ENCODE peak calls at places on chromosomes 7 and 10, in six cellular contexts. S is tibial nerve, D is fibroblast of pulmonary artery, X is lower lobe of right lung, V is GM12865, P is AG09309. G is an unnamed sample.
A peak's percentile ranks its signal among the peaks of the same experiment; 100 is the strongest.

GRCh38 chr7:131425992-131426391 is 98.3 kb downstream of the MKLN1 start:
- DNase-seq in S (peak; percentile 34), X (no peak), D (no peak), P (no peak), V (no peak), G (peak; percentile 23)

GRCh38 chr7:91194841-91195240 is 69.4 kb upstream of the FZD1 start:
- DNase-seq in S (no peak), V (no peak), X (no peak), P (peak; percentile 34), D (no peak), G (no peak)

GRCh38 chr7:69624431-69624830 is 26.2 kb downstream of the AUTS2 start:
- DNase-seq in D (no peak), X (no peak), P (no peak), S (no peak), V (no peak), G (no peak)

GRCh38 chr7:105268056-105268455 is 120.7 kb downstream of the SRPK2 start:
- DNase-seq in S (no peak), P (peak; percentile 39), X (no peak), D (peak; percentile 66), V (peak; percentile 28), G (peak; percentile 86)

GRCh38 chr7:7934945-7935344 is 33.7 kb upstream of the GLCCI1 start:
- DNase-seq in P (no peak), S (no peak), V (no peak), X (no peak), D (no peak), G (no peak)

GRCh38 chr7:144827581-144828139 is 8.2 kb downstream of the TPK1 start:
- DNase-seq in V (no peak), P (no peak), S (no peak), X (no peak), D (peak; percentile 92), G (peak; percentile 94)

GRCh38 chr7:101644879-101645278 is 15.8 kb upstream of the MYL10 start:
- DNase-seq in D (no peak), P (no peak), V (no peak), X (no peak), S (no peak), G (no peak)

GRCh38 chr10:2958659-2959058 is 108.7 kb upstream of the PFKP start:
- DNase-seq in D (no peak), X (no peak), S (no peak), P (no peak), V (no peak), G (no peak)

GRCh38 chr10:110208614-110209398 is 1.4 kb downstream of the MXI1 start:
- DNase-seq in P (no peak), V (peak; percentile 46), X (no peak), S (peak; percentile 41), D (peak; percentile 45), G (peak; percentile 48)

GRCh38 chr10:115167716-115168115 is 74.6 kb downstream of the ATRNL1 start:
- DNase-seq in X (no peak), P (no peak), S (no peak), D (no peak), V (no peak), G (no peak)

GRCh38 chr7:100157334-100158228 is 942 bp downstream of the TRAPPC14 start:
- DNase-seq in V (no peak), S (peak; percentile 21), D (peak; percentile 55), X (peak; percentile 67), P (no peak), G (peak; percentile 78)

GRCh38 chr10:19819419-19820033 is 3.3 kb downstream of the PLXDC2 start:
- DNase-seq in S (peak; percentile 89), V (peak; percentile 33), P (no peak), X (no peak), D (peak; percentile 76), G (peak; percentile 72)

GRCh38 chr7:94618134-94618533 is 37.8 kb downstream of the SGCE start:
- DNase-seq in D (no peak), X (no peak), P (no peak), V (no peak), S (no peak), G (no peak)

GRCh38 chr7:70640266-70640833 is 491.6 kb upstream of the GALNT17 start:
- DNase-seq in X (no peak), P (peak; percentile 21), V (no peak), S (no peak), D (no peak), G (no peak)

GRCh38 chr7:25255603-25256320 is 27.5 kb upstream of the NPVF start:
- DNase-seq in P (no peak), V (no peak), S (no peak), D (no peak), X (no peak), G (no peak)

GRCh38 chr10:36721851-36722250 is 403.5 kb upstream of the ANKRD30A start:
- DNase-seq in D (no peak), S (no peak), V (no peak), X (no peak), P (peak; percentile 27), G (peak; percentile 17)

GRCh38 chr10:127243490-127244272 is 47.3 kb upstream of the INSYN2A start:
- DNase-seq in D (peak; percentile 49), X (no peak), V (no peak), P (no peak), S (no peak), G (peak; percentile 51)

GRCh38 chr10:368579-369255 is 233.5 kb downstream of the ZMYND11 start:
- DNase-seq in P (no peak), S (no peak), V (no peak), X (no peak), D (no peak), G (no peak)

GRCh38 chr10:14299516-14299915 is 31.2 kb downstream of the FRMD4A start:
- DNase-seq in V (no peak), P (no peak), X (no peak), D (no peak), S (no peak), G (no peak)

GRCh38 chr7:25006225-25006624 is 26.2 kb upstream of the OSBPL3 start:
- DNase-seq in D (no peak), V (no peak), S (no peak), P (no peak), X (no peak), G (no peak)

GRCh38 chr7:104397442-104397841 is 69.0 kb downstream of the LHFPL3 start:
- DNase-seq in S (no peak), X (no peak), P (no peak), V (no peak), D (no peak), G (no peak)

GRCh38 chr10:29922904-29923303 is 136.5 kb downstream of the JCAD start:
- DNase-seq in S (no peak), X (no peak), P (no peak), V (no peak), D (no peak), G (no peak)

GRCh38 chr10:29924436-29924835 is 134.9 kb downstream of the JCAD start:
- DNase-seq in X (no peak), D (no peak), P (no peak), S (no peak), V (no peak), G (no peak)

GRCh38 chr10:29923416-29923970 is 135.9 kb downstream of the JCAD start:
- DNase-seq in S (no peak), P (no peak), V (no peak), D (no peak), X (no peak), G (no peak)

GRCh38 chr10:29926649-29927048 is 132.7 kb downstream of the JCAD start:
- DNase-seq in X (no peak), D (peak; percentile 68), S (no peak), V (no peak), P (peak; percentile 21), G (peak; percentile 73)

GRCh38 chr10:29925771-29926345 is 133.5 kb downstream of the JCAD start:
- DNase-seq in S (no peak), X (no peak), V (no peak), P (no peak), D (no peak), G (no peak)
- H3K4me3 ChIP-seq in S (no peak overlapping the region), X (no peak overlapping the region), V (no peak overlapping the region), P (no peak overlapping the region), D (no peak overlapping the region), G (no peak overlapping the region)

GRCh38 chr7:38328814-38329213 is 55.4 kb upstream of the TARP start:
- DNase-seq in S (no peak), P (no peak), X (no peak), V (no peak), D (no peak), G (no peak)

GRCh38 chr7:38334163-38334562 is 60.7 kb upstream of the TARP start:
- DNase-seq in S (no peak), P (no peak), V (no peak), X (no peak), D (no peak), G (no peak)

GRCh38 chr7:38330048-38330447 is 56.6 kb upstream of the TARP start:
- DNase-seq in P (no peak), S (no peak), V (no peak), D (no peak), X (no peak), G (no peak)

GRCh38 chr7:38329340-38329739 is 55.9 kb upstream of the TARP start:
- DNase-seq in S (no peak), P (no peak), V (no peak), X (no peak), D (no peak), G (no peak)

DNA sequence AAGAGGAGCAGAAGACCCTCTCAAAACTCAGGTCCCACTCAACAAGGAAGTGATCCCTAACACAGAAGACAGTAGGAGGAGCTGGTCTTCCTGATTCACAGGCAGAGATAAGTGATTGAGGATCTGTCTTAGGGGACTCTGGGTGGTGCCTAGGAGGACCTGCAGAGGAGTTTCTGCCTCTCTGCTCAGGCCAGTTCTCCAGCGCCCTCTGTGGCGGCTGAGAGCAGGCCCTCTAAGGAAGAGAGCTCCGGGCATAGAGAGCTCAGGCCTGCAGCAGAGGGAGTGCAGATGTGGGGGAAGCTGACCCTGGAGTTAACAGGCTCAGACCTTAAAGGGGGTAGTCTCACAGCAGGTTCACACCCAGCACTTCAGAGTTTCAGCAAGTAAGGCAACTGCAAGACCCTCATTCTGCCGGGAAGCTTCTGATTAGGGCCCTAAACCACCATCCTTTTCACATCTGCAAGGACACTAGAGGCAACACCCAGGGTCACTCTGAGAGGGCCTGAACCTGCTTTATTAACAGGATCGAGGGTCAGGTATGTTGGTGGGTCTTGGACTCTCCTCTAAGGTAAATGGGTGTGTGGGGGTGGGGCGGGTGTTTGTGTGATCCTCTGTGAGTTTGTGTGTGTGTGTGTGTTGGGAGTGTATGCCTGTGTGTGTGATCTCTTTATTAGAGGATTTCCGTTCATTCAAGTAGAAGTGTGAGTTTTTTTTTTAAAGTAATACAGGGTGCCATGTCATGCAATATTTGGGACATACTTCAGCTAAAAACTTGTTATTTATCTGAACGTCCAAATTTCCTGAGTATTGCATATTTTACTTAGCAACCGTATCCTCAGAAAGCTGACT is 57.6 kb upstream of the TARP start:
- DNase-seq in X (no peak), S (no peak), D (no peak), P (no peak), V (peak; percentile 35), G (no peak)
- TF ChIP-seq CTCF in X (no peak), S (no peak), D (peak; percentile 2), P (peak; percentile 12), V (no peak), G (peak; percentile 3)

DNA sequence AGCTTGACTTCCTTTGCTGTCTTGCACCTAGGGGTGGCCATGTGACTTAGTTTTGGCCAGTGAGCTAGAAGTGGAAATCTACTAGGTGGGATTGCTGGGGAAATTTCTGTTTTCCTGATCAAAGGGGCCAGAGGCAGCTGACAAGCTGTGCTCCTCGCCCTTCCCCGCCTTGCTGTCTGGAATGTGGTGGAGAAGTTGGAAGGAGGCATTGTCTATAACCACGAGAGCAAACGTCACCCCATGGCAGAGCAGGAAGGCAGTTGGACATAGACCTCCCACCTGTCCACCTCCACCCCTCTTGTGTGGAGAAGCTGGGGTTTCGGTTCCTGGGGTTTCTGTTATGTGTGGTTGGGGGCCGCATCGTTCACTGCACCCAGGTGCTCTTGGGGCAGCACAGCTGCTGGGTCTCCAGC is 7.3 kb downstream of the SFRP5 start:
- DNase-seq in S (peak; percentile 25), X (peak; percentile 24), V (peak; percentile 17), D (no peak), P (no peak), G (no peak)
- H3K4me3 ChIP-seq in S (no peak overlapping the region), X (no peak overlapping the region), V (no peak overlapping the region), D (no peak overlapping the region), P (no peak overlapping the region), G (no peak overlapping the region)

GRCh38 chr7:30029696-30030095 is 1.5 kb downstream of the PLEKHA8 start:
- DNase-seq in X (no peak), P (no peak), S (no peak), D (no peak), V (peak; percentile 21), G (peak; percentile 10)
- TF ChIP-seq CTCF in X (no peak), P (no peak), S (no peak), D (no peak), V (no peak), G (no peak)

G was measured in cardiac fibroblast.